ENCODE peak calls at places on chromosomes 12 and 14, in seven cellular contexts. One of them, this sample, is unnamed.

GRCh38 chr14:56813143-56813551 is 2.9 kb upstream of the OTX2 start:
- DNase-seq in activated CD4-positive, alpha-beta T cell treated with anti-CD3 and anti-CD28 coated beads, Interleukin-2, amount 10 ng/mL, durations not matched to agents 7 days and 5 days: no peak
- DNase-seq in transverse colon: no peak
- DNase-seq in type B pancreatic cell: no peak
- DNase-seq in EL: no peak
- DNase-seq in T-helper 2 cell: no peak
- DNase-seq in body of pancreas: no peak
- DNase-seq in this sample: no peak

GRCh38 chr14:70641548-70642312 is at the start of gene TTC9:
- DNase-seq in activated CD4-positive, alpha-beta T cell treated with anti-CD3 and anti-CD28 coated beads, Interleukin-2, amount 10 ng/mL, durations not matched to agents 7 days and 5 days: no peak
- DNase-seq in transverse colon: peak
- DNase-seq in type B pancreatic cell: no peak
- DNase-seq in EL: no peak
- DNase-seq in T-helper 2 cell: peak
- DNase-seq in body of pancreas: no peak
- DNase-seq in this sample: peak

GRCh38 chr14:54681819-54682261 is 114.9 kb downstream of the SAMD4A start:
- DNase-seq in activated CD4-positive, alpha-beta T cell treated with anti-CD3 and anti-CD28 coated beads, Interleukin-2, amount 10 ng/mL, durations not matched to agents 7 days and 5 days: no peak
- DNase-seq in transverse colon: no peak
- DNase-seq in type B pancreatic cell: no peak
- DNase-seq in EL: peak
- DNase-seq in T-helper 2 cell: no peak
- DNase-seq in body of pancreas: no peak
- DNase-seq in this sample: no peak

GRCh38 chr12:106357549-106358409 is at the start of gene POLR3B:
- DNase-seq in activated CD4-positive, alpha-beta T cell treated with anti-CD3 and anti-CD28 coated beads, Interleukin-2, amount 10 ng/mL, durations not matched to agents 7 days and 5 days: peak
- DNase-seq in transverse colon: peak
- DNase-seq in type B pancreatic cell: peak
- DNase-seq in EL: peak
- DNase-seq in T-helper 2 cell: peak
- DNase-seq in body of pancreas: peak
- DNase-seq in this sample: peak

GRCh38 chr12:124114316-124114715 is 141.3 kb downstream of the ZNF664 start:
- DNase-seq in activated CD4-positive, alpha-beta T cell treated with anti-CD3 and anti-CD28 coated beads, Interleukin-2, amount 10 ng/mL, durations not matched to agents 7 days and 5 days: no peak
- DNase-seq in transverse colon: no peak
- DNase-seq in type B pancreatic cell: no peak
- DNase-seq in EL: no peak
- DNase-seq in T-helper 2 cell: no peak
- DNase-seq in body of pancreas: no peak
- DNase-seq in this sample: no peak

GRCh38 chr14:103329421-103330347 is 4.4 kb upstream of the EIF5 start:
- DNase-seq in activated CD4-positive, alpha-beta T cell treated with anti-CD3 and anti-CD28 coated beads, Interleukin-2, amount 10 ng/mL, durations not matched to agents 7 days and 5 days: no peak
- DNase-seq in transverse colon: peak
- DNase-seq in type B pancreatic cell: no peak
- DNase-seq in EL: no peak
- DNase-seq in T-helper 2 cell: no peak
- DNase-seq in body of pancreas: peak
- DNase-seq in this sample: no peak

GRCh38 chr14:55699131-55700057 is 119.4 kb downstream of the KTN1 start:
- DNase-seq in activated CD4-positive, alpha-beta T cell treated with anti-CD3 and anti-CD28 coated beads, Interleukin-2, amount 10 ng/mL, durations not matched to agents 7 days and 5 days: no peak
- DNase-seq in transverse colon: peak
- DNase-seq in type B pancreatic cell: no peak
- DNase-seq in EL: peak
- DNase-seq in T-helper 2 cell: no peak
- DNase-seq in body of pancreas: no peak
- DNase-seq in this sample: no peak

GRCh38 chr14:58270628-58271027 is 26.0 kb downstream of the PSMA3 start:
- DNase-seq in activated CD4-positive, alpha-beta T cell treated with anti-CD3 and anti-CD28 coated beads, Interleukin-2, amount 10 ng/mL, durations not matched to agents 7 days and 5 days: no peak
- DNase-seq in transverse colon: no peak
- DNase-seq in type B pancreatic cell: no peak
- DNase-seq in EL: peak
- DNase-seq in T-helper 2 cell: no peak
- DNase-seq in body of pancreas: no peak
- DNase-seq in this sample: no peak

GRCh38 chr14:91679273-91679672 is 52.6 kb downstream of the CATSPERB start:
- DNase-seq in activated CD4-positive, alpha-beta T cell treated with anti-CD3 and anti-CD28 coated beads, Interleukin-2, amount 10 ng/mL, durations not matched to agents 7 days and 5 days: no peak
- DNase-seq in transverse colon: no peak
- DNase-seq in type B pancreatic cell: no peak
- DNase-seq in EL: no peak
- DNase-seq in T-helper 2 cell: no peak
- DNase-seq in body of pancreas: no peak
- DNase-seq in this sample: no peak